ENCODE peak calls at places on chromosomes 3 and 15, in six cellular contexts. One of them, this sample, is unnamed.

GRCh38 chr15:61032600-61033286 is 196.4 kb downstream of the RORA start:
- DNase-seq in GM23248: no peak
- DNase-seq in endothelial cell: no peak
- DNase-seq in activated CD4-positive, alpha-beta T cell treated with anti-CD3 and anti-CD28 coated beads, Interleukin-2, amount 50 U/mL, for 1 hour: no peak
- DNase-seq in WTC11: no peak
- DNase-seq in neural crest cell: no peak
- DNase-seq in this sample: no peak

GRCh38 chr3:53844262-53845102 is 1.7 kb downstream of the CHDH start:
- DNase-seq in neural crest cell: no peak
- DNase-seq in activated CD4-positive, alpha-beta T cell treated with anti-CD3 and anti-CD28 coated beads, Interleukin-2, amount 50 U/mL, for 1 hour: no peak
- DNase-seq in GM23248: no peak
- DNase-seq in endothelial cell: no peak
- DNase-seq in WTC11: no peak
- DNase-seq in this sample: no peak

GRCh38 chr15:32918481-32919026 is 200.8 kb downstream of the GREM1 start:
- DNase-seq in neural crest cell: no peak
- DNase-seq in WTC11: no peak
- DNase-seq in GM23248: no peak
- DNase-seq in activated CD4-positive, alpha-beta T cell treated with anti-CD3 and anti-CD28 coated beads, Interleukin-2, amount 50 U/mL, for 1 hour: no peak
- DNase-seq in endothelial cell: no peak
- DNase-seq in this sample: no peak

GRCh38 chr3:18438586-18438985 is 13.4 kb upstream of the SATB1 start:
- DNase-seq in neural crest cell: no peak
- DNase-seq in activated CD4-positive, alpha-beta T cell treated with anti-CD3 and anti-CD28 coated beads, Interleukin-2, amount 50 U/mL, for 1 hour: peak
- DNase-seq in endothelial cell: no peak
- DNase-seq in GM23248: no peak
- DNase-seq in WTC11: no peak
- DNase-seq in this sample: no peak

GRCh38 chr3:51802091-51802720 is 23.2 kb upstream of the IQCF6 start:
- DNase-seq in activated CD4-positive, alpha-beta T cell treated with anti-CD3 and anti-CD28 coated beads, Interleukin-2, amount 50 U/mL, for 1 hour: no peak
- DNase-seq in endothelial cell: no peak
- DNase-seq in WTC11: no peak
- DNase-seq in neural crest cell: no peak
- DNase-seq in GM23248: no peak
- DNase-seq in this sample: no peak

GRCh38 chr3:107870096-107870495 is 220.7 kb downstream of the CD47 start:
- DNase-seq in endothelial cell: no peak
- DNase-seq in WTC11: no peak
- DNase-seq in activated CD4-positive, alpha-beta T cell treated with anti-CD3 and anti-CD28 coated beads, Interleukin-2, amount 50 U/mL, for 1 hour: no peak
- DNase-seq in neural crest cell: no peak
- DNase-seq in GM23248: no peak
- DNase-seq in this sample: no peak

GRCh38 chr3:143970773-143971366 is 753 bp upstream of the DIPK2A start:
- DNase-seq in GM23248: peak
- DNase-seq in activated CD4-positive, alpha-beta T cell treated with anti-CD3 and anti-CD28 coated beads, Interleukin-2, amount 50 U/mL, for 1 hour: peak
- DNase-seq in endothelial cell: peak
- DNase-seq in WTC11: peak
- DNase-seq in neural crest cell: peak
- DNase-seq in this sample: peak

GRCh38 chr15:41892621-41893421 is 1.0 kb downstream of the SPTBN5 start:
- DNase-seq in neural crest cell: no peak
- DNase-seq in GM23248: no peak
- DNase-seq in WTC11: no peak
- DNase-seq in endothelial cell: no peak
- DNase-seq in activated CD4-positive, alpha-beta T cell treated with anti-CD3 and anti-CD28 coated beads, Interleukin-2, amount 50 U/mL, for 1 hour: peak
- DNase-seq in this sample: no peak

GRCh38 chr3:59451041-59451763 is 401.4 kb upstream of the CFAP20DC start:
- DNase-seq in WTC11: no peak
- DNase-seq in endothelial cell: no peak
- DNase-seq in neural crest cell: no peak
- DNase-seq in activated CD4-positive, alpha-beta T cell treated with anti-CD3 and anti-CD28 coated beads, Interleukin-2, amount 50 U/mL, for 1 hour: peak
- DNase-seq in GM23248: no peak
- DNase-seq in this sample: no peak

This sample was measured in NCI-H226.